ENCODE peak calls at places on chromosomes 11 and 22, in seven cellular contexts. S is kidney, W is colonic mucosa, L is A549, V is upper lobe of right lung, X is transverse colon, O is hepatocyte. H is an unnamed sample. For H3K9me3, the result is how much of the 10 kb centered on the place peaks cover.

GRCh38 chr11:20050551-20051333 is 109.5 kb downstream of the DBX1 start:
- DNase-seq in V (no peak), O (no peak), X (no peak), W (no peak), L (no peak), S (no peak), H (no peak)

GRCh38 chr11:117098269-117099231 is at the start of gene SIK3:
- DNase-seq in V (peak), L (peak), X (peak), O (peak), S (peak), W (peak), H (peak)

GRCh38 chr22:43889366-43890253 is 2.2 kb downstream of the PNPLA5 start:
- DNase-seq in V (peak), S (peak), O (no peak), X (no peak), L (no peak), W (no peak), H (no peak)

GRCh38 chr11:64862914-64863313 is 15.5 kb downstream of the EHD1 start:
- DNase-seq in W (no peak), L (no peak), O (no peak), X (no peak), V (no peak), S (no peak), H (no peak)

GRCh38 chr22:43263645-43264514 is 76.9 kb upstream of the TTLL12 start:
- DNase-seq in L (no peak), S (peak), V (no peak), X (peak), O (peak), W (peak), H (peak)

GRCh38 chr11:34185926-34186841 is 80.8 kb downstream of the NAT10 start:
- DNase-seq in W (no peak), V (no peak), X (no peak), S (peak), O (no peak), L (no peak), H (no peak)

GRCh38 chr11:597166-597725 is 18.5 kb downstream of the IRF7 start:
- DNase-seq in S (no peak), L (no peak), W (no peak), X (no peak), V (no peak), O (no peak), H (no peak)

GRCh38 chr11:108117746-108118371 is 3.5 kb upstream of the ACAT1 start:
- DNase-seq in V (no peak), W (no peak), S (no peak), L (peak), O (peak), X (no peak), H (peak)

GRCh38 chr11:75565916-75566762 is 4.1 kb downstream of the SERPINH1 start:
- DNase-seq in L (no peak), W (no peak), X (no peak), O (no peak), S (no peak), V (no peak), H (no peak)

GRCh38 chr11:124577664-124578427 is 8.0 kb downstream of the OR8A1 start:
- DNase-seq in X (no peak), W (no peak), O (no peak), L (no peak), V (no peak), S (no peak), H (no peak)

GRCh38 chr11:12762283-12762682 is 88.1 kb downstream of the TEAD1 start:
- DNase-seq in S (no peak), X (no peak), V (no peak), W (no peak), L (no peak), O (no peak), H (no peak)

GRCh38 chr22:42688241-42688913 is 32.3 kb downstream of the A4GALT start:
- DNase-seq in S (peak), X (peak), L (peak), V (peak), O (peak), W (peak), H (peak)

GRCh38 chr11:76560219-76560618 is 110.3 kb downstream of the LRRC32 start:
- DNase-seq in X (no peak), L (no peak), V (no peak), W (no peak), O (no peak), S (no peak), H (no peak)

GRCh38 chr11:18615628-18616392 is 16.2 kb downstream of the MISFA start:
- DNase-seq in V (no peak), X (no peak), O (no peak), S (no peak), L (no peak), W (no peak), H (no peak)

GRCh38 chr22:31544481-31545480 is 48.4 kb downstream of the SFI1 start:
- DNase-seq in W (no peak), V (no peak), S (no peak), O (no peak), L (no peak), X (no peak), H (no peak)

GRCh38 chr11:110966131-110966530 is 253.9 kb upstream of the ARHGAP20 start:
- DNase-seq in L (no peak), V (no peak), S (no peak), X (no peak), O (no peak), W (no peak), H (no peak)

GRCh38 chr11:117717485-117718314 is 79.3 kb downstream of the DSCAML1 start:
- DNase-seq in L (peak), V (peak), S (peak), X (peak), W (peak), O (peak), H (no peak)

GRCh38 chr11:29527391-29527936 is 489.4 kb downstream of the KCNA4 start:
- DNase-seq in X (no peak), W (no peak), V (no peak), O (peak), S (no peak), L (peak), H (peak)

GRCh38 chr11:110314366-110315095 is 18.1 kb upstream of the RDX start:
- DNase-seq in O (no peak), W (no peak), V (no peak), L (no peak), S (no peak), X (no peak), H (no peak)

GRCh38 chr11:47333526-47333845 is 19.0 kb downstream of the MYBPC3 start:
- DNase-seq in X (no peak), W (no peak), V (no peak), S (peak), O (no peak), L (no peak), H (no peak)

GRCh38 chr11:33016654-33017053 is 976 bp downstream of the DEPDC7 start:
- DNase-seq in O (no peak), L (no peak), V (no peak), X (no peak), W (no peak), S (no peak), H (no peak)

GRCh38 chr22:20577045-20577444 is 69.6 kb downstream of the MED15 start:
- DNase-seq in L (no peak), O (no peak), W (no peak), X (no peak), V (no peak), S (no peak), H (no peak)

GRCh38 chr11:101446238-101446637 is 137.6 kb downstream of the TRPC6 start:
- DNase-seq in S (no peak), X (no peak), L (no peak), O (no peak), W (no peak), V (no peak), H (no peak)

GRCh38 chr11:21205205-21205604 is 535.8 kb downstream of the NELL1 start:
- DNase-seq in S (no peak), L (no peak), V (no peak), X (no peak), O (no peak), W (no peak), H (no peak)

GRCh38 chr22:42887523-42888507 is 30.7 kb upstream of the ARFGAP3 start:
- DNase-seq in W (peak), O (peak), S (no peak), V (peak), X (peak), L (no peak), H (no peak)

GRCh38 chr11:12733091-12733490 is 58.9 kb downstream of the TEAD1 start:
- DNase-seq in L (no peak), V (no peak), S (no peak), X (no peak), O (no peak), W (no peak), H (no peak)

GRCh38 chr11:37026326-37026725 is 428.3 kb upstream of the RAG2 start:
- DNase-seq in S (no peak), W (no peak), V (no peak), X (no peak), O (no peak), L (no peak), H (no peak)

GRCh38 chr11:44270403-44271192 is 39.3 kb downstream of the ALX4 start:
- DNase-seq in S (no peak), W (no peak), V (peak), L (no peak), O (no peak), X (no peak), H (no peak)

GRCh38 chr22:41596776-41597634 is 7.4 kb upstream of the PMM1 start:
- DNase-seq in W (peak), V (peak), L (peak), X (peak), S (peak), O (peak), H (no peak)

GRCh38 chr11:58926695-58927094 is 12.6 kb upstream of the GLYATL1 start:
- DNase-seq in L (no peak), O (peak), S (no peak), W (no peak), V (no peak), X (no peak), H (peak)

GRCh38 chr11:4606231-4607015 is 1.6 kb downstream of the TRIM68 start:
- DNase-seq in S (no peak), V (no peak), L (no peak), O (no peak), X (peak), W (peak), H (no peak)

GRCh38 chr11:128524172-128524571 is 63.2 kb downstream of the ETS1 start:
- DNase-seq in O (no peak), S (no peak), V (no peak), L (no peak), W (no peak), X (no peak), H (no peak)

GRCh38 chr11:102451693-102452460 is 688 bp downstream of the TMEM123 start:
- DNase-seq in S (peak), O (peak), W (peak), L (peak), V (peak), X (peak), H (no peak)

GRCh38 chr11:119262668-119263351 is 54.1 kb downstream of the MCAM start:
- DNase-seq in W (no peak), O (no peak), V (no peak), L (no peak), X (no peak), S (no peak), H (no peak)
- TF ChIP-seq CTCF in W (no peak), O (no peak), V (no peak), L (no peak), X (no peak), S (no peak), H (no peak)

DNA sequence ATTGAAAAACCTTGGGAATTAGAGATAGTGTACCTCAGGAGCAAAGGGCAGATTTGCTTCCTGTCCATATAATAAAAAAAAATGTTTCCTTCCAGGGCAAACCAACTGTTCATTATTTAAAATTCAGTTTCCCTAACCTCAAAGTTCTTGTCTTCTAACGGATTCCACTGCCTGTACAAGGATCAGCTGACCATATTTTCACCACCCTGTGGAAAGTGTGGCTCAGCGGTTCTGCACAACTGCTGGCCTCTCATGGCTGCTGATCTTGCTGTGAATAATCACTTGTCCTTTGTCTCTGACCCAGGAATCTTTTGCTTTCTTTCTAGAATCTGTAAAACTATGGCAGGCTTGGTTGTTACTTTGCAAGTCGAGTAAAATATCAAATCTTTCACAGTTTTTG is 1732.5 kb upstream of the RAG2 start:
- DNase-seq in W (no peak), O (no peak), X (no peak), L (no peak), S (no peak), V (no peak), H (no peak)
- H3K9me3 ChIP-seq in W (under half), O (under half), X (under half), L (under half), S (under half), V (under half), H (under half)

GRCh38 chr11:25793637-25794036 is 538.3 kb upstream of the ANO3 start:
- DNase-seq in O (no peak), W (no peak), S (peak), X (no peak), L (no peak), V (no peak), H (no peak)

DNA sequence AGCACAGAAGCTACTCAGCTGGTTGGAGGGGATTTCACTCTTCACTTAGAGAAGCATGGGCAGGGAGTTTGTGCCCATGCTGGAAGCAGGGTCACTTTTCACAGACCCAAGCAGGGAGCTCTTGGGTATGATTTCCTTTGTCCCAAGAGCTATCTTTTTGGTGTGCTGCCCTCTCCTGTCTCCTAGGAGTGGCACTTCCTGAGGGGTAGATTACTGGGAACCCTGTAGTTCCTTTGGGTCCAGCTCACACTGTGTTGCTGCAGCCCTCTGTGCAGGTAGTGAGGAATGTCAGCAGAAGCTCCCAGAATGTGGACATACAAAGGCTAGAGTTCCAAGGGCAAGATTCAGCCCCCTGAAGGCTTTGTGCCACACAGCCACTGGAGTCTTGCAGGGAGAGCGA is 537.1 kb upstream of the ANO3 start:
- DNase-seq in V (no peak), X (no peak), W (no peak), O (no peak), S (no peak), L (no peak), H (no peak)
- TF ChIP-seq CTCF in V (no peak), X (no peak), W (no peak), O (no peak), S (no peak), L (no peak), H (no peak)

DNA sequence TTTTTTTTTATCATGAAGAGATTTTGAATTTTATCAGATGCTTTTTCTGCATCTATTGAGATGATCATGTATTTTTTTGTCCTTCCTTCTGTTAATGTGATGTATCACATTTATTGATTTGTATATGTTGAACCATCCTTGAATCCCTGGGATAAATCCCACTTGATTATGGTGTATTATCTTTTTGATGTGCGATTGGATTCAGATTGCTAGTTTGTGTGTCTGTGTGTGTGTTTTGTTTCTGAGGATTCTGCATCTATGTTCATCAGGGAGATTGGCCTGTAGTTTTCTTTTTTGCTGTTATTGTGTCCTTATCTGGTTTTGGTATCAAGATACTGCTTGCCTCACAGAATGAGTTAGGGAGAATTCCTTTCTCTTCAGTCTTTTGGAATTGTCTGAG is 52.6 kb downstream of the KCNQ1OT1 start:
- DNase-seq in X (no peak), L (no peak), W (no peak), O (no peak), V (no peak), S (no peak), H (no peak)
- H3K9me3 ChIP-seq in X (half or more), L (half or more), W (under half), O (half or more), V (under half), S (half or more), H (under half)

DNA sequence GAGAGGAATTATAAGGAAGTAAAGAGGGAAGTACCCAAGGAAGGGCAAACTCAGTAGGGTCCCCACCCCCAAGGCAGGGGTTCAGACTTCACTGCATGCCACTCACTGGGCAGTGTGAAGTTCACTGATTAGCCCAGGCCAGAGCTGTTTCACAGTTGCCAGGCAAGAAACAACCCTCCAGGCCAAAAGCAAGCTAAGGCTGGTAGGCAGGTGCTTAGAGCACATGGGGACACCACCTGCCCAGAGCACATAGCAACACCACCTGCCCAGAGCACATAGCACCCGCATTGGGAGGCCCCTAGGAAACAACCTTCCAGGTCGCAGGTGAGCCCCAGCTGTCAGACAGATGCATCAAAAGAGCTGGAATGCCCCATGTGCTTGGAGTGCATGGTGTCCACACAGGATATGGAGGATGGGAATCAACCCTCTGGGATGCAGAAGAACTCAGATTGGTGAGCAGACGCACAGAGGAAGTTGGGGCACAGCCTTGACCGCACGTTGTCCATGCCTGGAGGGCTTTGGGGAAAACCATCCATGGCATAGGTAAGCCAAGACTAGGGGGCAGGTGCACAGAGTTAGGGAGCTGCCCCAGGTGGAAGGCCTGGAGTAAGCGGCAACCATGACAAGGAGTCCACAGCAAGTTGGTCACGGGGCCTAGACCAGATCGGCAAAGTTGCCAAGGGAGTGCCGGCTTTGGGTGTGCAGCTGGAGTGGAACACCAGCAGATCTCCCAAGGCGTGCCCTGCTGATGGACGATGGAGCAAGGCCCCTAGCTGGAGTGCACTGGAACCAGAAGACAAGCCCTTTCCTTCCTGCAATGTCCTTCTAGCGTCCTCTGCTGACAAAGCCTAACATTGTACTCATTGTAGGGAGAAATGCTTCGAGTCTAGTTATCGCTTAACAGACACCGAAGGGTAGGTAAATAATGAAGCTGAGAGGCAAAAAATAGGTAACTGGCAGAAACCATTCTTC is 7.8 kb upstream of the TMEM216 start:
- DNase-seq in S (no peak), W (no peak), L (no peak), X (no peak), V (peak), O (peak), H (no peak)
- TF ChIP-seq CTCF in S (peak), W (no peak), L (peak), X (no peak), V (no peak), O (no peak), H (peak)

GRCh38 chr22:47539374-47539773 is 776.9 kb downstream of the TBC1D22A start:
- DNase-seq in X (no peak), L (no peak), V (no peak), O (no peak), S (no peak), W (no peak), H (no peak)
- H3K9me3 ChIP-seq in X (under half), L (under half), V (under half), O (under half), S (under half), W (under half), H (half or more)

GRCh38 chr22:21758056-21758455 is 22.5 kb upstream of the YPEL1 start:
- DNase-seq in X (no peak), S (no peak), W (no peak), O (no peak), V (no peak), L (no peak), H (no peak)

GRCh38 chr22:21753374-21754111 is 17.9 kb upstream of the YPEL1 start:
- DNase-seq in X (no peak), O (no peak), S (no peak), V (no peak), L (no peak), W (no peak), H (no peak)

GRCh38 chr22:21758465-21758864 is 22.9 kb upstream of the YPEL1 start:
- DNase-seq in L (no peak), W (no peak), V (no peak), S (no peak), X (no peak), O (no peak), H (no peak)

GRCh38 chr22:21754523-21755128 is 19.0 kb upstream of the YPEL1 start:
- DNase-seq in X (no peak), W (peak), O (no peak), L (no peak), V (no peak), S (no peak), H (no peak)

DNA sequence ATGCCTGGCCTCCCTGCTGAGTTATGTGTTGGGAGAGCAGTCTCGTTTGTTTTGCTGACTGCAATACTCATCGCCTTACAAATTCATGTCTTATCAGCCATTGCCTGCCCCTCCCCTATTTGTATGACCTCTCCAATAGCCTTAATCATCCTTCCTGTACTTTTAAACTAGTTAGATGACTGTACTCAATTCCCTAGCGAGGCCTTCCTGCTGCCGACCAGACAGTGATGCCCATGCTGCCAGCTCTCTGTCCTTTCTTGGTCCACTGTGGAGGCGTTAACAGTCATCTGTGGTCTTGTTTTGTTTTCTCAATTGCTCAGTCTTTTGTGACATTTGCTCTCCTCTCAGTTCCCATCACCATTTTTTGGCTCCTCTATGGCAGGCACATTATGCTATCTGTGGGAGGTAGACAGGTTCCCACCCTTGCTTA is 20.3 kb upstream of the YPEL1 start:
- DNase-seq in L (no peak), W (no peak), V (no peak), O (no peak), S (no peak), X (no peak), H (peak)
- TF ChIP-seq CTCF in L (no peak), W (no peak), V (no peak), O (no peak), S (no peak), X (no peak), H (no peak)

DNA sequence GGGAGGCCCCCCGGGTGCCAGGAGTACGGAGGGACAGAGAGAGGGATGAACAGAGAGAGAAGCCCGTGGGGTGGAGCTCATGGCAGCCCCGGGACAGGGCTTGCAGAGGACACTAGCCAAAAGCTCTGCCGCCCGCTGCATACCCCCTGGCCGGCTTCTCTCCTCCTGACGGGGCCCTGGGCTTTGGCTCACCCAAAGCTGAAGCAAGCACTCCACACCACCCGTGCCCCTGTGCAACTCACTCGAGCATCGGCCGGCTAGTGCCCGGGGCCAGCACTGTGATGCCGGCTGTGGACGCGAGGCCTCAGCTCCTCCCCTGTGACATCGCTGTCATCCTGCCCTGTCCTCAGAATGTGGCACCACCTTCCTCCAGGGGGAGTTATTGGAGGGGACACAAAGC is 429.6 kb downstream of the BRD1 start:
- DNase-seq in X (no peak), V (no peak), S (no peak), W (peak), O (no peak), L (no peak), H (no peak)
- H3K9me3 ChIP-seq in X (under half), V (under half), S (under half), W (under half), O (under half), L (under half), H (half or more)

H was measured in AG04450.